ENCODE peak calls at places on chromosome 11, in six cellular contexts. K is right cardiac atrium, S is IMR-90, I is spleen, D is breast epithelium, U is cardiac muscle cell. G is an unnamed sample.

GRCh38 chr11:70661763-70662501 is 263.6 kb downstream of the CTTN start:
- DNase-seq in K (no peak), S (peak), I (no peak), D (no peak), U (peak), G (peak)

GRCh38 chr11:77262803-77263202 is 38.7 kb downstream of the GDPD4 start:
- DNase-seq in K (no peak), S (no peak), I (no peak), D (no peak), U (no peak), G (no peak)

GRCh38 chr11:20238712-20239111 is 78.4 kb upstream of the DBX1 start:
- DNase-seq in K (no peak), S (no peak), I (no peak), D (no peak), U (no peak), G (no peak)

GRCh38 chr11:61967924-61968757 is 707 bp upstream of the FTH1 start:
- DNase-seq in K (peak), S (no peak), I (peak), D (peak), U (peak), G (no peak)

GRCh38 chr11:77411717-77412441 is 62.0 kb downstream of the PAK1 start:
- DNase-seq in K (peak), S (peak), I (peak), D (peak), U (peak), G (peak)

GRCh38 chr11:128116447-128117240 is 470.7 kb downstream of the ETS1 start:
- DNase-seq in K (no peak), S (no peak), I (no peak), D (no peak), U (peak), G (no peak)

GRCh38 chr11:104076455-104076854 is 40.0 kb downstream of the DDI1 start:
- DNase-seq in K (no peak), S (no peak), I (no peak), D (no peak), U (no peak), G (no peak)

GRCh38 chr11:117855452-117855851 is 21.0 kb downstream of the FXYD6 start:
- DNase-seq in K (peak), S (no peak), I (no peak), D (no peak), U (no peak), G (no peak)

GRCh38 chr11:10051868-10052586 is 242.0 kb downstream of the SBF2 start:
- DNase-seq in K (no peak), S (peak), I (no peak), D (no peak), U (no peak), G (peak)

GRCh38 chr11:35066783-35067476 is 72.0 kb upstream of the CD44 start:
- DNase-seq in K (no peak), S (no peak), I (no peak), D (no peak), U (no peak), G (no peak)

GRCh38 chr11:116595305-116595880 is 177.4 kb downstream of the BUD13 start:
- DNase-seq in K (no peak), S (no peak), I (peak), D (no peak), U (no peak), G (no peak)

GRCh38 chr11:130389315-130389935 is 39.0 kb downstream of the ADAMTS8 start:
- DNase-seq in K (peak), S (no peak), I (peak), D (no peak), U (no peak), G (no peak)

GRCh38 chr11:95084509-95084908 is 5.1 kb upstream of the ENDOD1 start:
- DNase-seq in K (no peak), S (peak), I (no peak), D (no peak), U (no peak), G (peak)

GRCh38 chr11:17161515-17161914 is 46.3 kb downstream of the PIK3C2A start:
- DNase-seq in K (no peak), S (no peak), I (no peak), D (no peak), U (no peak), G (no peak)

DNA sequence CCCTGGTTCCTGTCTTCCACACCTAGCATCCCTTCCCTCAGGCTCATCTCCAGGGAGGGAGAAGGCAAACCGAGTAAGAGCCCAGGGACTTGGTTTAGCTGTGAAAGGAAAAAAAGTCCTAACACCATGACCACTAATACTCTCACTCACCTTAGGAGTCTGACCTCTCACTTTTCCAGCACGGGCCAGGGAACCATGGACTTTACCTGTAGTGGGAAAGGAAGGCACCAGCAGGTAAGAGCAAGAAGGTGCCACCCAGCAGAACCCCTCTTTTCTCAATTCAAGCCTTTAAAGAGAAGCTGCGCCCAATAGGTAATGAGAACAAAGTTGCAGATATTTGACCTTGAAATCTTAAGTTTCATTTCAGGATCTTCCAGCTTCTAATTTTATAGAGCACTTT is 1.1 kb downstream of the FAU start:
- DNase-seq in K (no peak), S (no peak), I (no peak), D (no peak), U (no peak), G (no peak)
- H3K4me3 ChIP-seq in K (peak), S (peak), I (peak), D (peak), U (peak), G (peak)

GRCh38 chr11:29171350-29171950 is 845.4 kb downstream of the KCNA4 start:
- DNase-seq in K (no peak), S (peak), I (no peak), D (no peak), U (no peak), G (peak)

GRCh38 chr11:29173660-29174062 is 843.2 kb downstream of the KCNA4 start:
- DNase-seq in K (no peak), S (peak), I (no peak), D (no peak), U (no peak), G (peak)
- H3K27ac ChIP-seq in K (no peak), S (peak), I (no peak), D (no peak), U (no peak), G (peak)

DNA sequence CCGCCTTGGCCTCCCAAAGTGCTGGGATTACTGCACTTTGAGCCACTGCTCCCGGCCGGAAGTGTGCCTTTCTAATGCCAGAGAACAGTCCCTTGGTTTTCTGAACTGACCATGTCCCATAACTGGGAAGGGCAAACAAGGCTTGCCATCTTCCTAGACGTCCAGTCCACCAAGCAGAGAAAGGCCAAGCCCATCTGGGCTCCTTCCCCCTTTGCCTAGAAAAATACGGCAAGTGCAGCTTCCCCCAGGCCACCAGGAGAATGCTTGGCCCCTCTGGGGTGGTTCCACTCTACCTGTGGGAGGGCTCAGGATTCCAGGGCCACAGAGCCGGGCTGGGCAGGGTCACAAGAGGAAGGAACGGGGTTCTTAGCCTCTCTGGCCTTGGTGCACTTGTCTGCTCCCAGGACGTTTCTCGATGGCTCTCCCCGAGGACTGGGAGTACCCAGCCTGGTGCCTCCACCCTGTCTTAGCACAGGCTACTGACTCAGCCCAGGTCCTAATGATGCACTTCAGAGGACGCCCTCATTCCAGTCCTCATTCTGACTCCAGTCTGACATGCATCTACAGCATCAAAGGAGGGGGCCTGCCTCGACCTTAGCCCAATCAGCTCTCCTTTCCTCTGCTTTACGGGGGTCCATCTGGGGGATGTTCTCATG is 1.2 kb downstream of the USP2 start:
- DNase-seq in K (no peak), S (no peak), I (no peak), D (peak), U (no peak), G (no peak)
- H3K4me3 ChIP-seq in K (no peak), S (no peak), I (no peak), D (peak), U (peak), G (no peak)

GRCh38 chr11:121589946-121590537 is 137.3 kb upstream of the SORL1-AS1 start:
- DNase-seq in K (no peak), S (no peak), I (no peak), D (no peak), U (no peak), G (no peak)
- H3K27ac ChIP-seq in K (no peak), S (no peak), I (peak), D (no peak), U (no peak), G (no peak)

G was measured in astrocyte.